ENCODE peak calls at places on chromosome 11, in ten cellular contexts. One of them, this sample, is unnamed.

GRCh38 chr11:88303037-88303436 is 34.5 kb downstream of the CTSC start:
- DNase-seq in K562: no peak
- DNase-seq in stimulated activated CD8-positive, alpha-beta memory T cell treated with anti-CD3 and anti-CD28 coated beads, Interleukin-4, amount 100 ng/mL, for 1 hour: no peak
- DNase-seq in activated CD4-positive, alpha-beta T cell treated with anti-CD3 and anti-CD28 coated beads for 36 hours: no peak
- DNase-seq in left lung: no peak
- DNase-seq in naive thymus-derived CD4-positive, alpha-beta T cell: no peak
- DNase-seq in activated naive CD4-positive, alpha-beta T cell treated with anti-CD3 and anti-CD28 coated beads for 36 hours: no peak
- DNase-seq in NCI-H82: no peak
- DNase-seq in cardiac fibroblast: no peak
- DNase-seq in dermis blood vessel endothelial cell: no peak
- DNase-seq in this sample: no peak

GRCh38 chr11:13448876-13449275 is 14.1 kb downstream of the BTBD10 start:
- DNase-seq in K562: no peak
- DNase-seq in stimulated activated CD8-positive, alpha-beta memory T cell treated with anti-CD3 and anti-CD28 coated beads, Interleukin-4, amount 100 ng/mL, for 1 hour: no peak
- DNase-seq in activated CD4-positive, alpha-beta T cell treated with anti-CD3 and anti-CD28 coated beads for 36 hours: no peak
- DNase-seq in left lung: no peak
- DNase-seq in naive thymus-derived CD4-positive, alpha-beta T cell: no peak
- DNase-seq in activated naive CD4-positive, alpha-beta T cell treated with anti-CD3 and anti-CD28 coated beads for 36 hours: no peak
- DNase-seq in NCI-H82: no peak
- DNase-seq in cardiac fibroblast: peak; percentile 81
- DNase-seq in dermis blood vessel endothelial cell: peak; percentile 43
- DNase-seq in this sample: no peak

GRCh38 chr11:58392741-58393140 is 13.9 kb downstream of the OR5B3 start:
- DNase-seq in K562: no peak
- DNase-seq in stimulated activated CD8-positive, alpha-beta memory T cell treated with anti-CD3 and anti-CD28 coated beads, Interleukin-4, amount 100 ng/mL, for 1 hour: no peak
- DNase-seq in activated CD4-positive, alpha-beta T cell treated with anti-CD3 and anti-CD28 coated beads for 36 hours: no peak
- DNase-seq in left lung: no peak
- DNase-seq in naive thymus-derived CD4-positive, alpha-beta T cell: no peak
- DNase-seq in activated naive CD4-positive, alpha-beta T cell treated with anti-CD3 and anti-CD28 coated beads for 36 hours: no peak
- DNase-seq in NCI-H82: no peak
- DNase-seq in cardiac fibroblast: no peak
- DNase-seq in dermis blood vessel endothelial cell: no peak
- DNase-seq in this sample: no peak

GRCh38 chr11:119906376-119906775 is 177.4 kb upstream of the NECTIN1 start:
- DNase-seq in K562: no peak
- DNase-seq in stimulated activated CD8-positive, alpha-beta memory T cell treated with anti-CD3 and anti-CD28 coated beads, Interleukin-4, amount 100 ng/mL, for 1 hour: no peak
- DNase-seq in activated CD4-positive, alpha-beta T cell treated with anti-CD3 and anti-CD28 coated beads for 36 hours: no peak
- DNase-seq in left lung: no peak
- DNase-seq in naive thymus-derived CD4-positive, alpha-beta T cell: no peak
- DNase-seq in activated naive CD4-positive, alpha-beta T cell treated with anti-CD3 and anti-CD28 coated beads for 36 hours: no peak
- DNase-seq in NCI-H82: peak; percentile 85
- DNase-seq in cardiac fibroblast: no peak
- DNase-seq in dermis blood vessel endothelial cell: no peak
- DNase-seq in this sample: no peak

GRCh38 chr11:72231396-72232259 is 7.1 kb downstream of the INPPL1 start:
- DNase-seq in K562: no peak
- DNase-seq in stimulated activated CD8-positive, alpha-beta memory T cell treated with anti-CD3 and anti-CD28 coated beads, Interleukin-4, amount 100 ng/mL, for 1 hour: no peak
- DNase-seq in activated CD4-positive, alpha-beta T cell treated with anti-CD3 and anti-CD28 coated beads for 36 hours: no peak
- DNase-seq in left lung: no peak
- DNase-seq in naive thymus-derived CD4-positive, alpha-beta T cell: no peak
- DNase-seq in activated naive CD4-positive, alpha-beta T cell treated with anti-CD3 and anti-CD28 coated beads for 36 hours: no peak
- DNase-seq in NCI-H82: no peak
- DNase-seq in cardiac fibroblast: no peak
- DNase-seq in dermis blood vessel endothelial cell: no peak
- DNase-seq in this sample: peak; percentile 3

GRCh38 chr11:58775066-58775708 is 43.4 kb upstream of the GLYAT start:
- DNase-seq in K562: no peak
- DNase-seq in stimulated activated CD8-positive, alpha-beta memory T cell treated with anti-CD3 and anti-CD28 coated beads, Interleukin-4, amount 100 ng/mL, for 1 hour: no peak
- DNase-seq in activated CD4-positive, alpha-beta T cell treated with anti-CD3 and anti-CD28 coated beads for 36 hours: peak; percentile 29
- DNase-seq in left lung: no peak
- DNase-seq in naive thymus-derived CD4-positive, alpha-beta T cell: no peak
- DNase-seq in activated naive CD4-positive, alpha-beta T cell treated with anti-CD3 and anti-CD28 coated beads for 36 hours: peak; percentile 8
- DNase-seq in NCI-H82: no peak
- DNase-seq in cardiac fibroblast: no peak
- DNase-seq in dermis blood vessel endothelial cell: no peak
- DNase-seq in this sample: no peak

GRCh38 chr11:72497731-72498130 is 63.4 kb upstream of the CLPB start:
- DNase-seq in K562: no peak
- DNase-seq in stimulated activated CD8-positive, alpha-beta memory T cell treated with anti-CD3 and anti-CD28 coated beads, Interleukin-4, amount 100 ng/mL, for 1 hour: no peak
- DNase-seq in activated CD4-positive, alpha-beta T cell treated with anti-CD3 and anti-CD28 coated beads for 36 hours: no peak
- DNase-seq in left lung: no peak
- DNase-seq in naive thymus-derived CD4-positive, alpha-beta T cell: no peak
- DNase-seq in activated naive CD4-positive, alpha-beta T cell treated with anti-CD3 and anti-CD28 coated beads for 36 hours: no peak
- DNase-seq in NCI-H82: peak; percentile 93
- DNase-seq in cardiac fibroblast: no peak
- DNase-seq in dermis blood vessel endothelial cell: no peak
- DNase-seq in this sample: no peak

GRCh38 chr11:61332266-61332822 is 561 bp downstream of the DDB1 start:
- DNase-seq in K562: peak; percentile 75
- DNase-seq in stimulated activated CD8-positive, alpha-beta memory T cell treated with anti-CD3 and anti-CD28 coated beads, Interleukin-4, amount 100 ng/mL, for 1 hour: no peak
- DNase-seq in activated CD4-positive, alpha-beta T cell treated with anti-CD3 and anti-CD28 coated beads for 36 hours: peak; percentile 27
- DNase-seq in left lung: peak; percentile 33
- DNase-seq in naive thymus-derived CD4-positive, alpha-beta T cell: no peak
- DNase-seq in activated naive CD4-positive, alpha-beta T cell treated with anti-CD3 and anti-CD28 coated beads for 36 hours: peak; percentile 10
- DNase-seq in NCI-H82: peak; percentile 16
- DNase-seq in cardiac fibroblast: peak; percentile 27
- DNase-seq in dermis blood vessel endothelial cell: peak; percentile 42
- DNase-seq in this sample: peak; percentile 71

GRCh38 chr11:102577182-102577581 is 46.6 kb upstream of the MMP7 start:
- DNase-seq in K562: no peak
- DNase-seq in stimulated activated CD8-positive, alpha-beta memory T cell treated with anti-CD3 and anti-CD28 coated beads, Interleukin-4, amount 100 ng/mL, for 1 hour: no peak
- DNase-seq in activated CD4-positive, alpha-beta T cell treated with anti-CD3 and anti-CD28 coated beads for 36 hours: no peak
- DNase-seq in left lung: no peak
- DNase-seq in naive thymus-derived CD4-positive, alpha-beta T cell: no peak
- DNase-seq in activated naive CD4-positive, alpha-beta T cell treated with anti-CD3 and anti-CD28 coated beads for 36 hours: no peak
- DNase-seq in NCI-H82: no peak
- DNase-seq in cardiac fibroblast: no peak
- DNase-seq in dermis blood vessel endothelial cell: no peak
- DNase-seq in this sample: no peak

GRCh38 chr11:127610787-127611186 is 610.2 kb upstream of the KIRREL3 start:
- DNase-seq in K562: no peak
- DNase-seq in stimulated activated CD8-positive, alpha-beta memory T cell treated with anti-CD3 and anti-CD28 coated beads, Interleukin-4, amount 100 ng/mL, for 1 hour: no peak
- DNase-seq in activated CD4-positive, alpha-beta T cell treated with anti-CD3 and anti-CD28 coated beads for 36 hours: no peak
- DNase-seq in left lung: no peak
- DNase-seq in naive thymus-derived CD4-positive, alpha-beta T cell: no peak
- DNase-seq in activated naive CD4-positive, alpha-beta T cell treated with anti-CD3 and anti-CD28 coated beads for 36 hours: no peak
- DNase-seq in NCI-H82: no peak
- DNase-seq in cardiac fibroblast: no peak
- DNase-seq in dermis blood vessel endothelial cell: no peak
- DNase-seq in this sample: no peak

GRCh38 chr11:113574586-113574985 is 99.4 kb upstream of the DRD2 start:
- DNase-seq in K562: no peak
- DNase-seq in stimulated activated CD8-positive, alpha-beta memory T cell treated with anti-CD3 and anti-CD28 coated beads, Interleukin-4, amount 100 ng/mL, for 1 hour: no peak
- DNase-seq in activated CD4-positive, alpha-beta T cell treated with anti-CD3 and anti-CD28 coated beads for 36 hours: no peak
- DNase-seq in left lung: no peak
- DNase-seq in naive thymus-derived CD4-positive, alpha-beta T cell: no peak
- DNase-seq in activated naive CD4-positive, alpha-beta T cell treated with anti-CD3 and anti-CD28 coated beads for 36 hours: no peak
- DNase-seq in NCI-H82: no peak
- DNase-seq in cardiac fibroblast: no peak
- DNase-seq in dermis blood vessel endothelial cell: no peak
- DNase-seq in this sample: no peak

GRCh38 chr11:72591785-72592490 is 82.3 kb downstream of the PDE2A start:
- DNase-seq in K562: no peak
- DNase-seq in stimulated activated CD8-positive, alpha-beta memory T cell treated with anti-CD3 and anti-CD28 coated beads, Interleukin-4, amount 100 ng/mL, for 1 hour: no peak
- DNase-seq in activated CD4-positive, alpha-beta T cell treated with anti-CD3 and anti-CD28 coated beads for 36 hours: peak; percentile 82
- DNase-seq in left lung: no peak
- DNase-seq in naive thymus-derived CD4-positive, alpha-beta T cell: no peak
- DNase-seq in activated naive CD4-positive, alpha-beta T cell treated with anti-CD3 and anti-CD28 coated beads for 36 hours: peak; percentile 82
- DNase-seq in NCI-H82: peak; percentile 90
- DNase-seq in cardiac fibroblast: no peak
- DNase-seq in dermis blood vessel endothelial cell: no peak
- DNase-seq in this sample: no peak

This sample was measured in AG08396.